ENCODE peak calls at places on chromosomes 6 and 20, in nine cellular contexts. X is neuronal stem cell, C is Kasumi-1, H is HT-29, L is fibroblast of the aortic adventitia, K is astrocyte of the cerebellum, T is psoas muscle, I is NCI-H2029, R is bronchial epithelial cell. J is an unnamed sample.

GRCh38 chr6:124119591-124119990 is 315.9 kb downstream of the NKAIN2 start:
- DNase-seq in K (no peak), L (no peak), R (no peak), C (no peak), X (no peak), T (no peak), I (peak; percentile 79), H (no peak), J (no peak)

GRCh38 chr6:149560736-149561135 is 5.4 kb upstream of the GINM1 start:
- DNase-seq in T (no peak), C (peak; percentile 40), X (no peak), K (no peak), I (no peak), L (no peak), R (no peak), H (peak; percentile 58), J (peak; percentile 46)

GRCh38 chr6:80872194-80872950 is 765.9 kb downstream of the BCKDHB start:
- DNase-seq in L (peak; percentile 50), R (no peak), H (no peak), K (peak; percentile 72), I (no peak), T (no peak), X (no peak), C (no peak), J (no peak)

GRCh38 chr6:34568341-34568680 is 12.2 kb upstream of the SPDEF start:
- DNase-seq in R (no peak), H (no peak), X (no peak), L (no peak), T (no peak), I (no peak), K (no peak), C (no peak), J (no peak)

GRCh38 chr6:31851485-31851832 is 11.2 kb downstream of the NEU1 start:
- DNase-seq in K (no peak), H (no peak), L (peak; percentile 36), T (no peak), X (no peak), R (no peak), C (no peak), I (no peak), J (no peak)

GRCh38 chr6:53250761-53251672 is 97.7 kb downstream of the ELOVL5 start:
- DNase-seq in I (no peak), C (no peak), L (peak; percentile 19), T (no peak), K (no peak), X (no peak), H (no peak), R (peak; percentile 60), J (no peak)

GRCh38 chr6:33727932-33728331 is 16.4 kb upstream of the UQCC2 start:
- DNase-seq in T (no peak), X (no peak), C (no peak), I (peak; percentile 56), R (no peak), K (no peak), L (no peak), H (no peak), J (no peak)

GRCh38 chr20:8018928-8019177 is 708 bp downstream of the TMX4 start:
- DNase-seq in H (no peak), L (no peak), R (peak; percentile 51), I (peak; percentile 70), X (no peak), C (peak; percentile 50), T (no peak), K (no peak), J (no peak)

GRCh38 chr6:36940027-36940426 is 14.5 kb upstream of the PI16 start:
- DNase-seq in X (no peak), R (no peak), T (no peak), L (no peak), H (no peak), I (no peak), C (no peak), K (no peak), J (no peak)

GRCh38 chr6:31091680-31092079 is 20.7 kb downstream of the C6orf15 start:
- DNase-seq in I (no peak), C (no peak), R (no peak), X (no peak), K (no peak), L (no peak), H (no peak), T (no peak), J (no peak)

GRCh38 chr20:36285746-36286447 is 20.2 kb upstream of the DLGAP4 start:
- DNase-seq in L (no peak), X (no peak), R (no peak), I (no peak), H (no peak), K (no peak), C (no peak), T (no peak), J (no peak)

GRCh38 chr20:58813369-58813768 is 37.3 kb downstream of the GNAS-AS1 start:
- DNase-seq in H (no peak), I (no peak), K (no peak), R (no peak), T (no peak), L (no peak), C (no peak), X (no peak), J (no peak)

GRCh38 chr6:146785001-146785585 is 186.3 kb downstream of the ADGB start:
- DNase-seq in T (no peak), R (peak; percentile 46), C (peak; percentile 83), H (peak; percentile 69), L (peak; percentile 50), I (peak; percentile 37), X (peak; percentile 46), K (no peak), J (no peak)

GRCh38 chr20:8808180-8808535 is 260.7 kb upstream of the PLCB4 start:
- DNase-seq in R (no peak), C (peak; percentile 57), K (no peak), L (no peak), X (no peak), T (no peak), I (peak; percentile 22), H (no peak), J (no peak)

GRCh38 chr6:3999800-4000661 is 78.9 kb downstream of the FAM217A start:
- DNase-seq in H (no peak), X (no peak), C (no peak), R (peak; percentile 51), T (no peak), I (no peak), K (no peak), L (no peak), J (no peak)

GRCh38 chr6:133170602-133171001 is 70.6 kb upstream of the EYA4 start:
- DNase-seq in L (no peak), T (no peak), C (no peak), I (no peak), R (peak; percentile 30), K (no peak), X (no peak), H (no peak), J (no peak)

GRCh38 chr6:134551245-134551960 is 233.5 kb upstream of the SGK1 start:
- DNase-seq in H (no peak), I (no peak), T (no peak), L (peak; percentile 93), X (no peak), C (no peak), K (peak; percentile 59), R (peak; percentile 33), J (no peak)

GRCh38 chr6:136846046-136846445 is 23.7 kb downstream of the PEX7 start:
- DNase-seq in K (peak; percentile 53), C (peak; percentile 65), T (no peak), I (peak; percentile 18), L (peak; percentile 82), X (peak; percentile 32), H (peak; percentile 37), R (peak; percentile 64), J (no peak)

GRCh38 chr6:168597471-168597875 is 156.5 kb downstream of the SMOC2 start:
- DNase-seq in T (no peak), L (no peak), C (no peak), X (no peak), I (no peak), H (no peak), K (no peak), R (no peak), J (no peak)

GRCh38 chr20:53748821-53749402 is 155.3 kb upstream of the ZNF217 start:
- DNase-seq in T (no peak), K (no peak), L (peak; percentile 63), R (peak; percentile 37), X (no peak), I (no peak), C (peak; percentile 15), H (no peak), J (no peak)

GRCh38 chr20:16518068-16518783 is 55.0 kb downstream of the KIF16B start:
- DNase-seq in R (peak; percentile 51), X (peak; percentile 9), C (peak; percentile 70), K (peak; percentile 12), T (no peak), L (peak; percentile 58), I (peak; percentile 51), H (peak; percentile 79), J (peak; percentile 34)

GRCh38 chr6:115830895-115831294 is 229.8 kb downstream of the FRK start:
- DNase-seq in T (no peak), I (no peak), X (no peak), R (peak; percentile 52), K (no peak), L (no peak), C (no peak), H (no peak), J (no peak)

GRCh38 chr6:79048611-79049010 is 29.4 kb downstream of the PHIP start:
- DNase-seq in R (peak; percentile 34), L (peak; percentile 35), I (no peak), T (no peak), X (no peak), K (peak; percentile 15), H (peak; percentile 39), C (peak; percentile 66), J (peak; percentile 7)

GRCh38 chr20:36676701-36677421 is 30.9 kb upstream of the SLA2 start:
- DNase-seq in K (no peak), T (no peak), X (peak; percentile 83), C (no peak), L (no peak), H (no peak), R (no peak), I (peak; percentile 66), J (no peak)

GRCh38 chr6:147509900-147510299 is 1.4 kb downstream of the SAMD5 start:
- DNase-seq in H (peak; percentile 24), I (no peak), T (no peak), L (no peak), K (no peak), X (no peak), R (peak; percentile 8), C (no peak), J (no peak)

GRCh38 chr20:53220482-53221307 is 248.5 kb downstream of the TSHZ2 start:
- DNase-seq in T (no peak), K (no peak), L (no peak), I (no peak), X (no peak), R (no peak), H (no peak), C (no peak), J (no peak)

GRCh38 chr20:32078322-32078721 is 26.3 kb downstream of the HCK start:
- DNase-seq in C (no peak), K (no peak), R (no peak), I (no peak), H (no peak), X (no peak), T (no peak), L (no peak), J (no peak)

GRCh38 chr6:121730616-121731015 is 295.2 kb downstream of the GJA1 start:
- DNase-seq in H (no peak), R (no peak), I (no peak), K (no peak), C (no peak), L (no peak), T (no peak), X (no peak), J (no peak)

GRCh38 chr6:168377856-168378832 is 58.6 kb upstream of the DACT2 start:
- DNase-seq in R (no peak), I (no peak), H (no peak), T (peak; percentile 9), L (no peak), X (no peak), K (no peak), C (no peak), J (no peak)

GRCh38 chr6:28137458-28138020 is 4.1 kb upstream of the ZKSCAN8 start:
- DNase-seq in T (no peak), I (no peak), K (no peak), R (peak; percentile 41), C (peak; percentile 66), H (peak; percentile 26), L (no peak), X (no peak), J (no peak)

GRCh38 chr6:56727097-56727845 is 84.6 kb upstream of the DST start:
- DNase-seq in L (peak; percentile 85), R (no peak), X (no peak), H (no peak), T (no peak), K (no peak), C (no peak), I (no peak), J (no peak)

J was measured in 8988T.